ENCODE peak calls at places on chromosomes 7 and 10, in ten cellular contexts. O, L, U, R, Z, M, T, N, H and C are unnamed samples.

GRCh38 chr7:41861642-41862041 is 158.8 kb upstream of the INHBA start:
- DNase-seq in O (no peak), L (no peak), U (no peak), R (no peak), Z (peak; percentile 79), M (peak; percentile 33), T (no peak), N (no peak), H (no peak), C (no peak)

GRCh38 chr7:29457565-29457971 is 106.1 kb upstream of the PRR15 start:
- DNase-seq in O (peak; percentile 21), L (no peak), U (no peak), R (no peak), Z (no peak), M (no peak), T (no peak), N (no peak), H (no peak), C (no peak)

GRCh38 chr10:132329565-132330485 is 2.2 kb upstream of the LRRC27 start:
- DNase-seq in O (no peak), L (no peak), U (peak; percentile 36), R (no peak), Z (no peak), M (peak; percentile 67), T (no peak), N (peak; percentile 58), H (no peak), C (no peak)

GRCh38 chr10:33143160-33143728 is 185.2 kb upstream of the ITGB1 start:
- DNase-seq in O (no peak), L (no peak), U (peak; percentile 93), R (no peak), Z (no peak), M (no peak), T (no peak), N (no peak), H (no peak), C (no peak)

GRCh38 chr10:119285495-119286267 is 78.3 kb downstream of the GRK5 start:
- DNase-seq in O (no peak), L (no peak), U (no peak), R (no peak), Z (no peak), M (no peak), T (no peak), N (no peak), H (no peak), C (no peak)

GRCh38 chr7:20237464-20238267 is 20.5 kb upstream of the MACC1 start:
- DNase-seq in O (no peak), L (no peak), U (no peak), R (no peak), Z (no peak), M (no peak), T (no peak), N (no peak), H (no peak), C (no peak)

GRCh38 chr7:27202018-27202740 is 2.3 kb upstream of the HOXA13 start:
- DNase-seq in O (no peak), L (no peak), U (no peak), R (no peak), Z (no peak), M (no peak), T (no peak), N (no peak), H (no peak), C (no peak)

GRCh38 chr10:119404719-119405504 is 137.6 kb downstream of the RGS10 start:
- DNase-seq in O (no peak), L (no peak), U (no peak), R (no peak), Z (no peak), M (no peak), T (no peak), N (no peak), H (no peak), C (no peak)

GRCh38 chr7:93029056-93029455 is 88.7 kb downstream of the SAMD9 start:
- DNase-seq in O (no peak), L (no peak), U (no peak), R (no peak), Z (no peak), M (no peak), T (no peak), N (no peak), H (no peak), C (no peak)

GRCh38 chr10:84196941-84197340 is 2.6 kb downstream of the CDHR1 start:
- DNase-seq in O (no peak), L (no peak), U (no peak), R (no peak), Z (peak; percentile 50), M (no peak), T (peak; percentile 23), N (no peak), H (no peak), C (no peak)

GRCh38 chr7:41633690-41634089 is 69.2 kb downstream of the INHBA start:
- DNase-seq in O (no peak), L (no peak), U (no peak), R (no peak), Z (no peak), M (no peak), T (no peak), N (no peak), H (no peak), C (no peak)

GRCh38 chr7:40211291-40212003 is 76.6 kb downstream of the SUGCT start:
- DNase-seq in O (no peak), L (no peak), U (peak; percentile 29), R (no peak), Z (no peak), M (no peak), T (no peak), N (no peak), H (no peak), C (no peak)

GRCh38 chr10:100707261-100707848 is 38.0 kb upstream of the PAX2 start:
- DNase-seq in O (no peak), L (no peak), U (no peak), R (no peak), Z (no peak), M (no peak), T (no peak), N (no peak), H (no peak), C (no peak)

GRCh38 chr7:41046778-41047177 is 656.1 kb downstream of the INHBA start:
- DNase-seq in O (no peak), L (no peak), U (no peak), R (no peak), Z (no peak), M (no peak), T (no peak), N (no peak), H (no peak), C (no peak)

GRCh38 chr10:97494863-97495506 is 3.2 kb downstream of the MMS19 start:
- DNase-seq in O (no peak), L (no peak), U (peak; percentile 49), R (no peak), Z (no peak), M (no peak), T (no peak), N (no peak), H (no peak), C (no peak)

GRCh38 chr10:61463035-61463909 is 10.1 kb upstream of the TMEM26 start:
- DNase-seq in O (no peak), L (no peak), U (peak; percentile 85), R (no peak), Z (no peak), M (no peak), T (no peak), N (no peak), H (no peak), C (no peak)
- H3K27ac ChIP-seq in O (peak overlapping the region; percentile 26), L (no peak overlapping the region), U (no peak overlapping the region), R (no peak overlapping the region), Z (no peak overlapping the region), M (no peak overlapping the region), T (peak overlapping the region; percentile 7), N (no peak overlapping the region), H (no peak overlapping the region), C (peak overlapping the region; percentile 8)

DNA sequence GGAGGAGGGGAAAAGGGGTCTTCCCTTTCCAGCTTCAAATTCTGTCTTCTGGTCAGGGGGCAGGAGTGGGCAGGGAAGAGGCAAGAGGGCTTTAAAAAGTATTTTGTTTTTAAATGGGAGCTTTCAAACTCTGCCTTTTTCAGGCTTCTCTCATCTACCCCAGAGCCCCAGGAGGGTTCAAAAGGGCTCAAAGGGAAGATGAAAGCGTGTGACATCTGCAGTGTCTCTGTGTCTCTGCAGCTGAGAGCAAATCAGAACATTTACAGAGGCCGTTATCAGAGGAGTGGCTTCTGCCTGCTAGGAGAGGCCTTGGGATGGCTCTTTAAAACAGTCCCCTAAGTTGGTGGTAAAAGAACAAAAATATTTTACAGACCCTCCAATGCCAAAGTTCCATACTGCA is 30.3 kb downstream of the TRIM8 start:
- DNase-seq in O (no peak), L (no peak), U (no peak), R (no peak), Z (no peak), M (no peak), T (no peak), N (no peak), H (no peak), C (no peak)
- H3K4me3 ChIP-seq in O (peak overlapping the region; percentile 16), L (no peak overlapping the region), U (no peak overlapping the region), R (peak overlapping the region; percentile 47), Z (peak overlapping the region; percentile 34), M (no peak overlapping the region), T (no peak overlapping the region), N (peak overlapping the region; percentile 26), H (no peak overlapping the region), C (peak overlapping the region; percentile 30)

DNA sequence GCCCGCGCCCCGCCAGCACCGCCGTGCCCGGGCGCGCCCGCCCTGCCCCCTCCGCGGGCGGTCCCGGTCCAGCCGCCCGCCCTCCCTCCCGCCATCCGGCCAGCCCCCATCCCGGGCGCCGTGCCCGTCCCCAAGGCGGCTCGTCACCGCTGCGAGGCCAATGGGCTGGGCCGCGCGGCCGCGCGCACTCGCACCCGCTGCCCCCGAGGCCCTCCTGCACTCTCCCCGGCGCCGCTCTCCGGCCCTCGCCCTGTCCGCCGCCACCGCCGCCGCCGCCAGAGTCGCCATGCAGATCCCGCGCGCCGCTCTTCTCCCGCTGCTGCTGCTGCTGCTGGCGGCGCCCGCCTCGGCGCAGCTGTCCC is at the start of gene HTRA1:
- DNase-seq in O (peak; percentile 80), L (no peak), U (peak; percentile 61), R (no peak), Z (peak; percentile 87), M (peak; percentile 71), T (peak; percentile 52), N (peak; percentile 59), H (no peak), C (peak; percentile 61)
- H3K27ac ChIP-seq in O (peak within 1 kb of the TSS; percentile 96), L (no peak within 1 kb of the TSS), U (peak within 1 kb of the TSS; percentile 34), R (no peak within 1 kb of the TSS), Z (peak within 1 kb of the TSS; percentile 68), M (peak within 1 kb of the TSS; percentile 74), T (peak within 1 kb of the TSS; percentile 85), N (peak within 1 kb of the TSS; percentile 85), H (peak within 1 kb of the TSS; percentile 1), C (peak within 1 kb of the TSS; percentile 76)

DNA sequence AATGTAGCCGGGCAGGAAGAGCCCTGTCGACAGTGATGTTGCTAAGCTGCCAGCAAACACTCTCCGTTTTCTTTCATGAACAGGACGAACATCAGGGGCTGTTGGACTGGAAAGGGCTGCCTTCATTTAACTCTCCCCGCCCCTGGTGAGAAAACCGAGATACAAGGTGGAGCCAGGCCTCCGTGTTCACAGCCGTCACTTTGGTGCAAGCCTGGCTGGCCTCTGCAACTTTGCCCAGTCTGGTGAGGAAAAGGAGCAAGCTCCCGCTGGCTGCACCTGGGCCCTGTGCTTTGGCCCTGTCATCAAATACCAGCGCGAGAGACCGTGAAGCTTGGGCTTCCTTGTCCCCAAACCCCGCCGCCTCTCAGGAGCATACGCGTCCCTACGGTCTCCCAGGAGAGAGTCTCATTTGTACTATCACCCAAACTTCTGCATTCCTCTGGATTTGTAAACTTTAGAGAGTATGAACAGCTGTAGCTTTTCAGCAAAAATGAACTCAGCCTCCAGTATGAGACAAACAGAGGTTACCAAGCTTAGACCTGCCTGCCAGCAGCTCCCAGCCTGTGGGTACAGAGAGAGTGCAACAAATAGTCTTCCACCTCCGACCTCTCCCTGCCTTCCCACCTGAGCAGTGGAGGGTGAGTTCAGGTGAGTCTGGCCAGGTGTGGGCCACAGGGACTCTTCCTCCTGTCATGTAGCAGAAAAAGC is 445.3 kb upstream of the MGMT start:
- DNase-seq in O (no peak), L (no peak), U (no peak), R (no peak), Z (no peak), M (no peak), T (no peak), N (no peak), H (no peak), C (no peak)
- H3K4me3 ChIP-seq in O (no peak overlapping the region), L (no peak overlapping the region), U (no peak overlapping the region), R (no peak overlapping the region), Z (no peak overlapping the region), M (no peak overlapping the region), T (no peak overlapping the region), N (no peak overlapping the region), H (no peak overlapping the region), C (no peak overlapping the region)